ENCODE peak calls at places on chromosomes 16 and 17, in nine cellular contexts. Q, G, K, Y, W, S, E, P and J are unnamed samples.

GRCh38 chr16:68921654-68922053 is 78.3 kb downstream of the TANGO6 start:
- DNase-seq in G (peak), Q (no peak), W (no peak), E (no peak), S (no peak), Y (peak), P (peak), K (no peak), J (peak)

GRCh38 chr17:44627513-44627912 is 28.8 kb upstream of the MEIOC start:
- DNase-seq in K (no peak), S (no peak), G (no peak), W (no peak), Q (no peak), P (no peak), Y (no peak), E (no peak), J (no peak)

GRCh38 chr16:346587-346986 is 5.9 kb downstream of the AXIN1 start:
- DNase-seq in S (no peak), W (no peak), E (no peak), Y (no peak), G (peak), P (peak), Q (no peak), K (no peak), J (no peak)

GRCh38 chr16:2596747-2597559 is 59.1 kb downstream of the PDPK1 start:
- DNase-seq in K (no peak), Q (no peak), G (no peak), E (no peak), P (no peak), Y (no peak), S (no peak), W (no peak), J (no peak)

GRCh38 chr17:81244358-81245023 is 5.4 kb downstream of the NDUFAF8 start:
- DNase-seq in G (no peak), W (no peak), K (no peak), P (no peak), E (no peak), Q (no peak), S (no peak), Y (no peak), J (no peak)

GRCh38 chr17:10198509-10199249 is at the start of gene GAS7:
- DNase-seq in E (peak), G (no peak), W (peak), K (no peak), S (no peak), Q (no peak), P (peak), Y (peak), J (no peak)

GRCh38 chr16:10624527-10624926 is 44.1 kb upstream of the EMP2 start:
- DNase-seq in Y (no peak), K (no peak), P (no peak), S (no peak), Q (no peak), G (no peak), E (no peak), W (no peak), J (no peak)

GRCh38 chr16:2186064-2186463 is 10.3 kb downstream of the CASKIN1 start:
- DNase-seq in E (no peak), K (no peak), W (no peak), G (no peak), Q (no peak), P (no peak), S (no peak), Y (no peak), J (no peak)

GRCh38 chr16:74743668-74744299 is 30.8 kb downstream of the FA2H start:
- DNase-seq in W (no peak), S (peak), Q (no peak), G (peak), E (no peak), K (peak), P (peak), Y (peak), J (no peak)

GRCh38 chr16:87054856-87055255 is 262.3 kb downstream of the C16orf95 start:
- DNase-seq in Y (no peak), G (no peak), Q (no peak), E (no peak), P (no peak), K (no peak), W (no peak), S (no peak), J (no peak)

GRCh38 chr17:489758-490329 is 137.2 kb upstream of the RPH3AL start:
- DNase-seq in G (peak), Q (peak), W (peak), K (peak), S (no peak), Y (peak), P (peak), E (peak), J (no peak)

GRCh38 chr17:67770539-67770938 is 52.8 kb downstream of the NOL11 start:
- DNase-seq in Q (no peak), E (no peak), K (no peak), P (no peak), Y (no peak), G (no peak), S (no peak), W (no peak), J (no peak)

GRCh38 chr17:71572343-71572742 is 548.5 kb upstream of the SOX9 start:
- DNase-seq in S (no peak), E (no peak), G (no peak), W (no peak), P (peak), Q (no peak), Y (no peak), K (no peak), J (no peak)

GRCh38 chr17:49501496-49501895 is 6.4 kb downstream of the NGFR start:
- DNase-seq in K (no peak), W (no peak), E (no peak), Q (no peak), P (no peak), Y (no peak), S (no peak), G (no peak), J (no peak)

GRCh38 chr17:61245706-61246135 is 153.9 kb upstream of the TBX2 start:
- DNase-seq in Y (no peak), E (no peak), P (no peak), Q (no peak), S (no peak), G (no peak), K (no peak), W (no peak), J (no peak)

GRCh38 chr17:43814026-43814425 is 18.9 kb downstream of the MPP3 start:
- DNase-seq in Y (no peak), W (no peak), G (no peak), Q (no peak), S (no peak), K (no peak), P (no peak), E (no peak), J (no peak)

GRCh38 chr17:42409467-42410351 is 13.3 kb downstream of the CAVIN1 start:
- DNase-seq in G (peak), W (no peak), E (no peak), S (peak), P (peak), K (peak), Q (no peak), Y (no peak), J (peak)

GRCh38 chr17:73667184-73667959 is 23.1 kb upstream of the SDK2 start:
- DNase-seq in W (no peak), G (no peak), K (peak), S (no peak), Y (no peak), E (no peak), Q (no peak), P (no peak), J (no peak)

GRCh38 chr17:28346199-28346580 is 10.6 kb downstream of the TNFAIP1 start:
- DNase-seq in W (no peak), Q (no peak), S (no peak), P (peak), Y (no peak), K (no peak), E (no peak), G (no peak), J (no peak)

GRCh38 chr16:19898166-19898565 is 13.5 kb upstream of the GPRC5B start:
- DNase-seq in P (no peak), E (no peak), W (no peak), S (no peak), K (no peak), G (no peak), Y (no peak), Q (no peak), J (no peak)

GRCh38 chr17:9636501-9636900 is 8.8 kb upstream of the USP43 start:
- DNase-seq in G (no peak), Y (no peak), E (no peak), K (no peak), W (no peak), Q (no peak), S (no peak), P (no peak), J (no peak)

GRCh38 chr17:48554412-48555090 is 9.6 kb upstream of the HOXB2 start:
- DNase-seq in K (no peak), Y (no peak), G (no peak), S (no peak), Q (no peak), E (no peak), P (peak), W (peak), J (no peak)

GRCh38 chr17:58329035-58329807 is 626 bp upstream of the TSPOAP1 start:
- DNase-seq in K (peak), Q (peak), W (no peak), P (no peak), Y (no peak), S (no peak), E (no peak), G (no peak), J (no peak)

GRCh38 chr17:45784293-45784582 is at the start of gene CRHR1:
- DNase-seq in E (no peak), Y (no peak), S (no peak), P (no peak), Q (no peak), W (no peak), K (no peak), G (no peak), J (no peak)

GRCh38 chr17:350706-351435 is 1.7 kb downstream of the RPH3AL start:
- DNase-seq in S (no peak), K (peak), Y (peak), P (peak), E (no peak), Q (no peak), G (peak), W (no peak), J (no peak)

GRCh38 chr16:14310519-14310991 is 239.4 kb downstream of the MRTFB start:
- DNase-seq in W (no peak), P (peak), Y (no peak), Q (no peak), K (no peak), G (peak), S (no peak), E (no peak), J (no peak)

GRCh38 chr17:2563061-2563460 is 30.4 kb upstream of the PAFAH1B1 start:
- DNase-seq in W (no peak), K (no peak), P (no peak), E (no peak), S (no peak), Q (no peak), G (no peak), Y (no peak), J (peak)

GRCh38 chr16:31707743-31708335 is 165.8 kb upstream of the ZNF267 start:
- DNase-seq in Q (no peak), P (no peak), K (peak), E (no peak), S (no peak), Y (no peak), W (no peak), G (no peak), J (no peak)

GRCh38 chr16:49437344-49437743 is 63.7 kb downstream of the C16orf78 start:
- DNase-seq in K (no peak), Y (no peak), P (no peak), S (no peak), E (no peak), Q (no peak), G (no peak), W (no peak), J (no peak)

GRCh38 chr17:45742251-45742650 is 41.9 kb upstream of the CRHR1 start:
- DNase-seq in W (no peak), G (no peak), S (no peak), K (no peak), P (no peak), E (no peak), Y (no peak), Q (no peak), J (no peak)

GRCh38 chr16:66223176-66223780 is 143.2 kb upstream of the CDH5 start:
- DNase-seq in W (no peak), G (peak), Y (no peak), S (peak), K (no peak), E (no peak), P (peak), Q (no peak), J (no peak)

GRCh38 chr17:77829871-77830799 is 128.4 kb upstream of the TNRC6C start:
- DNase-seq in G (peak), K (no peak), E (no peak), Y (no peak), P (peak), W (no peak), S (peak), Q (peak), J (no peak)

DNA sequence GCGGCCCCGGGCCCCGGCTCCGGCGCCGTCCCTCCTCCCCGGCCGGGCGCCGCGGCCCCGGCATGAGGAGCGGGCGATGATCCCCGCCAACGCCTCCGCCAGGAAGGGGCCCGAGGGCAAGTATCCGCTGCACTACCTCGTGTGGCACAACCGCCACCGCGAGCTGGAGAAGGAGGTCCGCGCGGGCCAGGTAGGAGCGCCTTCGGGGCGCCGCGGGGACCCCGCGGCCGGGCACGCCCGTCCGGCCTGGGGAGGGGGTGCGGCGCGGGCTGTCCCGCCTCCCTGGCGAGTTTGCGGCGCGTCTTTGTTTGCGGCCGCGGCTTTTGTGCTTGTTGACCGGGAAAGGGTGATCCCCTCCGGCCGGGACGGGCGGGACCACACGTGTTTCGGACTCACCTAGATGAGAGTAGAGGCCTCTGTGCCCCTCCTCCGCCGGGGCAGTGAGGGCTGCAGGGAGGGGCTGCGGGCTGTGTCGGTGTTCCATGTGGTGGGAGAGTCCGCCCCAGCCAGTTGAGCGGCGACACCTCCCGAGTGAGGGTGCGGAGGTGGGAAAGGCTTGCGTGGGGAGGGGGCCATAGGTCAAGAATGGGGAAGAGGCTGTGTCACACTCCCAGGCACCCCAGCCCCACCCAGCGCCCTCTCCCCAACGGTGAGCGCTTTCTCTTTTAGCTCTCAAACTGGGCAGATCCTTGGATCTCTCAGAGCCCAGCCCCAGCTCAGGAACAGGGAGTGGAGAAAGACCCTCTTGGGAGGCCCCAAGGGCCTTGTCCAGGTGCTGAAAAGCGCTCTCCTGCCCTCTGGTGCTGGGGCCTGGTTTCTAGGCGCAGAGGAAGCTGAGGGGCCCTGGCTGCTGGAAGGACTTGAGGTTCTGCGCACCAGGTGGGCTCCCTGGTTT is 861 bp downstream of the ANKRD13B start:
- DNase-seq in Y (no peak), S (no peak), G (no peak), P (no peak), W (peak), K (no peak), Q (no peak), E (no peak), J (no peak)
- TF ChIP-seq CTCF in Y (no peak), S (peak), G (peak), P (peak), W (no peak), K (no peak), Q (peak), E (no peak), J (peak)

GRCh38 chr17:39671651-39672521 is 3.6 kb downstream of the PNMT start:
- DNase-seq in E (peak), G (peak), Y (peak), S (peak), K (no peak), W (peak), P (peak), Q (no peak), J (no peak)
- TF ChIP-seq CTCF in E (peak), G (peak), Y (peak), S (peak), K (peak), W (peak), P (peak), Q (peak), J (peak)

DNA sequence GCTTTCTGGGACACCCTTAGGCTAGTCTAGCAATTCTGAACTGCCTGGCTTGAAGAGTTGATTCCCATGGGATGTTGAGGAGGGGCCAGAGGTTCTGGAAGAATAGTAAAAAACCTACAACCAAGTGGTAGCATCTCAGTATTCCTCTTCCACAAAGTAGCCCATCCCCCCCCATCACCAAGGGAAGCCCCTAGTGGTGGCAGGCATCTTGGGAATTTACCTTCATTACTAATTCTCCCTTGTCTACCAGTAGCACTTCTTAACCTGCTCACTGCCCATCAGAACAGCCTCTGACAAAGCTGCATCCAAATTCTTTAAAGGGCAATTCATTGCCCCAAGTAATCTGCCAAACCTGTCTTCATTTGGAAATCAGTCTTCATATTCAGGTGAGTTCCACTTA is 12.8 kb upstream of the RAB11FIP4 start:
- DNase-seq in Y (no peak), P (no peak), G (no peak), K (no peak), S (no peak), W (no peak), E (no peak), Q (no peak), J (no peak)
- TF ChIP-seq CTCF in Y (no peak), P (no peak), G (no peak), K (no peak), S (peak), W (no peak), E (peak), Q (no peak), J (peak)

DNA sequence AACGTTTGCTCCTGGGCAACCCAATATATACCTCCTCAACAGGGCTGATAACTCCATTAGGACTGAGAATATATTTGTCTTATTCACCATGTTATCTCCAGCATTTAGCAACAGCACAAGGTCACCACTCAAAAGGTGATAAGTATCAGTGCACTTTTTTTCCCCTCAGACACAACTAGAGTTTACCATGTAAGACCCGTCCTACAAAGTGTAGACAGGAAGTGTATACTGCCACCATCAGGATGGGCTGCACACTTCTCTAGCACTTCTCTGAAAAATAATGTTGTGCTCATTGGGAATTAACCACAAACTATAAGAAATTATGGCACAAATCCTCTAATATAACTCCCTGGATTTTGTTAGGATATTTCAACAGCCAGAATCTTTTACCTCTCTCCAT is 5.7 kb upstream of the VAT1L start:
- DNase-seq in K (no peak), W (no peak), G (peak), Q (no peak), S (no peak), E (no peak), Y (no peak), P (no peak), J (no peak)
- TF ChIP-seq CTCF in K (no peak), W (no peak), G (peak), Q (no peak), S (peak), E (peak), Y (no peak), P (peak), J (peak)